ENCODE peak calls at places on chromosomes 7 and 10, in six cellular contexts. L is heart right ventricle, Q is GM12878, F is IMR-90, D is ovary, R is sigmoid colon. T is an unnamed sample. For H3K4me1, the result is how much of the 10 kb centered on the place peaks cover.

GRCh38 chr7:155829796-155830470 is 17.7 kb upstream of the SHH start:
- DNase-seq in L (no peak), D (no peak), Q (no peak), R (no peak), F (no peak), T (peak)

GRCh38 chr10:37728830-37729229 is 128.6 kb downstream of the ZNF248 start:
- DNase-seq in D (no peak), L (no peak), F (no peak), R (peak), Q (no peak), T (no peak)

GRCh38 chr10:103969857-103970627 is 3.1 kb downstream of the SLK start:
- DNase-seq in R (no peak), D (no peak), Q (no peak), F (no peak), L (no peak), T (no peak)

GRCh38 chr7:22138106-22138505 is 192.4 kb upstream of the CDCA7L start:
- DNase-seq in L (no peak), D (no peak), R (no peak), F (no peak), Q (no peak), T (no peak)

GRCh38 chr10:4546500-4546899 is 279.5 kb upstream of the AKR1E2 start:
- DNase-seq in F (peak), R (no peak), D (no peak), L (no peak), Q (no peak), T (no peak)

GRCh38 chr7:158740657-158741293 is 36.2 kb upstream of the NCAPG2 start:
- DNase-seq in L (peak), F (peak), R (peak), Q (no peak), D (peak), T (no peak)

GRCh38 chr10:61063035-61063434 is 119.0 kb upstream of the RHOBTB1 start:
- DNase-seq in F (no peak), D (no peak), Q (no peak), R (no peak), L (peak), T (no peak)

GRCh38 chr10:92478536-92478935 is 95.4 kb downstream of the IDE start:
- DNase-seq in F (no peak), R (no peak), L (no peak), Q (no peak), D (no peak), T (no peak)

GRCh38 chr7:38748056-38748610 is 117.0 kb upstream of the AMPH start:
- DNase-seq in Q (no peak), D (no peak), R (no peak), L (no peak), F (peak), T (no peak)

GRCh38 chr7:100407285-100408180 is 21.0 kb downstream of the ZCWPW1 start:
- DNase-seq in Q (peak), F (peak), D (peak), R (no peak), L (peak), T (no peak)

GRCh38 chr10:24962998-24963397 is 10.6 kb upstream of the PRTFDC1 start:
- DNase-seq in R (no peak), F (peak), Q (no peak), L (no peak), D (no peak), T (no peak)

GRCh38 chr7:81725003-81725402 is 44.8 kb downstream of the HGF start:
- DNase-seq in Q (no peak), R (no peak), L (no peak), F (peak), D (no peak), T (no peak)

GRCh38 chr7:75042299-75042698 is 31.3 kb downstream of the RCC1L start:
- DNase-seq in L (no peak), Q (no peak), F (no peak), D (peak), R (no peak), T (no peak)

GRCh38 chr7:65974191-65974801 is 7.7 kb downstream of the GUSB start:
- DNase-seq in D (no peak), L (no peak), R (peak), F (no peak), Q (no peak), T (peak)

GRCh38 chr7:99868246-99868645 is 8.6 kb downstream of the OR2AE1 start:
- DNase-seq in D (no peak), L (no peak), Q (no peak), F (no peak), R (no peak), T (no peak)

GRCh38 chr10:50607526-50607925 is 16.2 kb downstream of the SGMS1 start:
- DNase-seq in L (no peak), F (no peak), D (no peak), Q (no peak), R (no peak), T (no peak)

GRCh38 chr10:65570143-65571010 is 1355.5 kb upstream of the LRRTM3 start:
- DNase-seq in D (peak), L (peak), F (peak), Q (no peak), R (no peak), T (no peak)

GRCh38 chr7:133517766-133518165 is 264.9 kb downstream of the EXOC4 start:
- DNase-seq in D (no peak), R (no peak), L (no peak), F (no peak), Q (no peak), T (no peak)

GRCh38 chr7:55260671-55261385 is 104.3 kb upstream of the LANCL2 start:
- DNase-seq in L (no peak), D (no peak), F (no peak), Q (no peak), R (no peak), T (no peak)

GRCh38 chr7:85489498-85489897 is 302.6 kb upstream of the SEMA3D start:
- DNase-seq in F (peak), Q (no peak), L (no peak), R (no peak), D (no peak), T (no peak)

GRCh38 chr7:159218216-159219006 is 73.7 kb upstream of the VIPR2 start:
- DNase-seq in L (no peak), D (no peak), F (no peak), Q (no peak), R (no peak), T (no peak)

GRCh38 chr7:28536259-28536658 is 123.9 kb downstream of the CREB5 start:
- DNase-seq in Q (no peak), R (peak), D (no peak), L (no peak), F (peak), T (no peak)

GRCh38 chr10:118594392-118595063 is 920 bp downstream of the PRLHR start:
- DNase-seq in D (peak), L (no peak), F (peak), R (no peak), Q (no peak), T (no peak)

GRCh38 chr10:71694567-71694968 is 25.0 kb downstream of the C10orf105 start:
- DNase-seq in D (no peak), Q (peak), R (no peak), L (peak), F (no peak), T (no peak)

GRCh38 chr10:73950569-73950968 is 39.6 kb downstream of the PLAU start:
- DNase-seq in F (no peak), Q (no peak), L (no peak), D (no peak), R (peak), T (no peak)

GRCh38 chr10:15791816-15792524 is 68.3 kb downstream of the MINDY3 start:
- DNase-seq in Q (no peak), F (peak), L (peak), R (peak), D (peak), T (no peak)

DNA sequence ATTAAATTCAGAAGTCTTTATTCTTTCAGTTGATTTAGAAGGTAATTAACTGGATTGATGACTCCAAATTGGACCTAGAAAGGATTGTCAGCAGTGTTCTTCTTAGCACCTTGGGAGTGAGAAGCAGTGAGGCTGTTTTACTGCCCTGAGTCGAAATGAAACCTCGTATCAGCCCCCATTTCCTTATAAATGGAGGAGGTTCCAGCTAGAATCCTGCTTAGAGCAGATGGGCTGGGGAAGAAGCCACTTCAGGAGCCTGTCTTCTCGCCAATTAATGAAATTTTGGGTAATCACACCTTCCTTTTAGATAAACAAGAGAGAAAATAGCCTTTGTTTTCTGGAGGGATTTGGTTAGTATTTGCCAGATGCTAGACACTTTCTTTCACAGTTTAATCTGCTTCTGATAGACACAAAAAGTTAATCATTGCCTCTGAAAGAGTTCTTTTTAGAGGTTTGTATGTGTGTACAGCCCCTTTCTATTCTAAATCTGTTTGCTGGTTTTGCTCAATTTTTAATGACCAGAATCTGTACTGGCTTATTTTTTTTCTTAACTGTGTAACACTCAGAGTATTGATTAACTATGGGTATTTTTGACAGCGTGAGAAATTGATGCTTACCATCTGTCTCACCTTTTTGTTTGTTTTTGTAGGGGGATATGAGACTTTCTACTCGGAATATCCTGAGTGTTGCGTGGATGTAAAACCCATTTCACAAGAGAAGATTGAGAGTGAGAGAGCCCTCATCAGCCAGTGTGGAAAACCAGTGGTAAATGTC is 4.6 kb downstream of the DUSP5 start:
- DNase-seq in R (no peak), L (no peak), F (no peak), Q (no peak), D (no peak), T (no peak)
- H3K4me3 ChIP-seq in R (no peak), L (no peak), F (no peak), Q (peak), D (no peak), T (no peak)

GRCh38 chr10:79256264-79256806 is 90.9 kb upstream of the PPIF start:
- DNase-seq in F (no peak), D (no peak), Q (no peak), L (no peak), R (no peak), T (no peak)
- H3K4me1 ChIP-seq in F (under half), D (under half), Q (half or more), L (under half), R (under half), T (under half)

DNA sequence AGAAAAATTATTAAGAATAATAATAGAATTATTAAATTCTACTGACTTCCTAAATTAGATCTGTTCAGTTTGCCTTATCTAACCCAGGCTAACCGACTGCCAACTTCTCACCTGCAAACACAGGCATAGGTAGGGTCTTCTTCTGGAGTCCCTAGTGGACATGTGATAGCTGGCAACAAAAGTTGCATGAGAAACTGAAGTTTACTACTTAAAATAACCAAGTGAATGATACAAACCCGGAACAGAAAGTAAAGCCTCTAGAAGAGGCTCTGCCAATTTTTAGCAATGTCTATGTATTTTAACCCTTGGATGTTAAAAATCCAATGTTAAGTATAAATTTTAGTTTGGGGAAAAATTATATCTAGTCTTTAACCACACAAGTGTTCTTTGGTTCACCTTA is 37.6 kb downstream of the NDUFB2 start:
- DNase-seq in Q (no peak), F (no peak), L (no peak), D (no peak), R (no peak), T (no peak)
- H3K27ac ChIP-seq in Q (no peak), F (no peak), L (no peak), D (no peak), R (no peak), T (no peak)

GRCh38 chr7:129292861-129293260 is 68.0 kb downstream of the AHCYL2 start:
- DNase-seq in Q (no peak), R (no peak), D (no peak), L (no peak), F (no peak), T (no peak)

GRCh38 chr7:129298268-129298893 is 73.6 kb downstream of the AHCYL2 start:
- DNase-seq in R (no peak), D (peak), Q (no peak), F (peak), L (peak), T (no peak)

GRCh38 chr7:129299889-129300288 is 75.1 kb downstream of the AHCYL2 start:
- DNase-seq in D (no peak), R (no peak), F (no peak), Q (no peak), L (no peak), T (no peak)

DNA sequence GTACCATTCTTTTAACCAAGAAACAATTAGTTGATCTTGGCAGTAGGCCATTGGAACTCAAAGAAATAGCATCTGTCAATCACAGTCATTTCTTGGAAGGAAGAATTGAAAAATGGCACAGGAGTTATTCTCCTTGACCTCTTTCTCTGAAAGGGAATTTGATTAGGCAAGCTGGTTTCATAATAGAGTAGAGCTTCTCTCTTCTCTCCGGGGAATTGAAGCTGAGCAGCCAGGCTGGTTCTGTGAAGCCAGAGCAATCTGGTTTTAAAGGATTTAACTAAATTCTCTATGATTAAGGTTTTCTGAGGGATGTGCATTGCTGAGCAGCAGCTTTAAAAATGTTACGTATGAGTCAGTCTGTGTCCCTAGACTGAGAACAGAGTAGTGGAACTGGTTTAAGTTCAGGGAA is 70.2 kb downstream of the AHCYL2 start:
- DNase-seq in D (peak), Q (no peak), R (peak), F (peak), L (no peak), T (no peak)
- H3K4me3 ChIP-seq in D (no peak), Q (no peak), R (no peak), F (no peak), L (no peak), T (no peak)

GRCh38 chr10:97006364-97006763 is 174.3 kb downstream of the LCOR start:
- DNase-seq in Q (no peak), L (no peak), D (no peak), F (no peak), R (no peak), T (no peak)
- H3K4me1 ChIP-seq in Q (under half), L (under half), D (under half), F (under half), R (under half), T (under half)

GRCh38 chr10:88982360-88982759 is 8.2 kb upstream of the FAS start:
- DNase-seq in D (no peak), L (no peak), R (no peak), Q (no peak), F (no peak), T (no peak)

GRCh38 chr10:88983939-88984338 is 6.7 kb upstream of the FAS start:
- DNase-seq in D (no peak), R (no peak), L (no peak), Q (no peak), F (no peak), T (no peak)

GRCh38 chr10:88981435-88981834 is 9.2 kb upstream of the FAS start:
- DNase-seq in R (no peak), L (no peak), F (no peak), Q (no peak), D (no peak), T (no peak)

GRCh38 chr10:88984525-88984924 is 6.1 kb upstream of the FAS start:
- DNase-seq in F (no peak), D (no peak), L (no peak), Q (no peak), R (no peak), T (no peak)

DNA sequence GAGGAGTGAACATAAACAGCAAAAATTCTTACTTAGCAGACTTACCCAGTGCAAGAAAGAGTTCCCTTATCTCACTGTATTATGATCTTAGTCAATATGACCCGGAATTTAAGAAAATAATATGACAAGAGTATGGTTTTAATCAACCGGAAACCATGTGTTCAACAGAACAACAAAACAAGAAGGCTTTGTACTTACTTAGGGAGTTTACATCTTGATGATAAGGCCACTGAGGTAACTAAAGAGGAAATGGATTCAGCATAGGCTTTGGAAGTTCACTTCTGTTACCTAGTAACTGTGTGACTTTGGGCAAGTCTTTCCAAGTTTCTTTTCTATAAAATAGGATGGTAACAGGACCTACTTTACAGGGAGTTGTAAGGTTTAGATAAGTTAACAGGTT is 7.4 kb upstream of the FAS start:
- DNase-seq in Q (no peak), R (no peak), F (peak), L (no peak), D (no peak), T (no peak)
- H3K27ac ChIP-seq in Q (no peak), R (peak), F (no peak), L (peak), D (peak), T (no peak)

DNA sequence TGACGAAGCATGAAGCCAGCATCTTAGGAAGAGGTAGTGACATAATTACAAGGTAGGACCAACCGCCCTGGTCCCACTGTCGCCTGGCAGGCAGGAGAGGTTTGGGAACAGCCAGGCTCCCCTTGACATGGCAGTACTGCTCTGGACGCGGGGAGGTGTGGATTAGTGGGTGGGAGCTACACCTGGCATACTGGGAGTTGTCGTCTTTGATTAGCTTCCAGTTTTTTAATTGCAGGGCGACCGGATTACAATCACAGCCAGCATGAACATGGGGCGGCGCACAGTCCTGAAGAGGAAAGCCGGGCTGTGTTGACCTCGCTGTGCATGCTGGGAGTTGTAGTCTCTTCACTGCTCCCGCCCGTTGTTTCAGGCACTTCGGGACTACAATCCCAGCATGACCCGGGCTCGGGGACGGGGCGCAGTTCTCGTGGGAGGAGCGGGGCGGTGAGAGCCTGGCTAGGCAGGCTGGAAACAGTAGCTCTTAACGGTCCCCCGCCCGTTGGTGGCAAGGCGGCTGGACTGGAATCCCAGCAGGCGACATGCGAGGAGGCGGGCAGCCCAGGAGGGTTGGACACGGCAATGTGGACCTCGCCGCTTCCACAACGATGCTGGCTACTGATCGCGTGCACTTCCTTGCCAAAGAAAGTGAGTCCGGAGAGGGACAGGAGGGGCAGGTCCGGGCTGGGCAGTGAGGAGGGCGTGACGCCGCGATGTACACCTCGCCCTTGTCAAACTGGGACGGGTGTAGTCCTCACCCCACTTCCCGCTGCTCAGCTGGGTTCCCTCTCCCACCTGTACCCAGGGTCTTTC is 98.0 kb upstream of the ZNF722 start:
- DNase-seq in F (no peak), L (peak), Q (no peak), R (peak), D (peak), T (no peak)
- H3K4me3 ChIP-seq in F (no peak), L (peak), Q (no peak), R (peak), D (peak), T (no peak)

DNA sequence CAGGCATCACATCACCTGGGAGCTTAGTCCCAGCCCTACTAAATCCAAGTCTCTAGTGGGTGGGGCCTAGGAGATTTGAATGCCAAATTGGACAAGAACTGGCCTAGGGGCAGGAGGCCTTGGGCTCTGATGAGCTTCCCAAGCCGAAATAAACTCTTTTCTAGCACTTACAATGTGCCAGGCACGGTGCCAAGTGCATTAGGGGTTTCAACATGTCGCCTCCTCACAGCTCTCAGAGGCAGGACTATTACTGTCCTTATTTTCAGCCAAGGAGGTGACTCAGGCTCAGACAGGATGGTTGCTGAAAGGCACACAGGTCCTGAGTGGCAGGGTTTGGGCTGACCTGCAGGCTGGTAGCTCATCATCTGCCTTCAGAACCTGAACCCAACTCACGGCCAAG is 9.2 kb upstream of the CPA1 start:
- DNase-seq in L (no peak), D (peak), F (peak), R (peak), Q (no peak), T (no peak)
- H3K4me1 ChIP-seq in L (under half), D (under half), F (half or more), R (under half), Q (under half), T (half or more)

DNA sequence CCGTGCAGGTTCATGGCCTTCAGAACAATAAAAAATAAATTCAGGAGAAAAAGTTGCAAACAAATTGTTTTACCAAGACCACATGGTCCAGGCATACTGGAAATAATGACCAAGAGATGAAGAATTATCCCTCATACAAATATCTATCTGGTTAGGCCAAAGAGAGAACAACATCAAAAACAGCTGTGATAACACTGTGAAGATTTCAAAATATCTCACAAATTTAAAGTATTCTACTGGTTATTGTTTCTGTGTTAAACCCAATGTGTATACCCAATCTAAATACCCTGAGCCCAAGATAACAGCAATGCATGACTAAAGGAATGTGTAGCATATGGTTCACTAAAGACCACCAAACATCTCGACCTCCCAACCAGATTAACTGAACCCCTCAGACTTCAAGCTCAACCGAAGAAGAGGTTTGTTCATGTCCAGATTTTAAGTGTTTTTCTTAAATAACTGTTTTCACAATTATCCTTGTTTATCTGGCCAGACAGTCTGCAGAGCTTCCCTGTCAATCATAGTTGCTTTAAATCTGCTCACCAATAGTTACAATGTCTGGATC is 10.9 kb downstream of the OR9A2 start:
- DNase-seq in L (no peak), Q (no peak), F (no peak), D (no peak), R (no peak), T (no peak)
- H3K27ac ChIP-seq in L (no peak), Q (no peak), F (no peak), D (no peak), R (no peak), T (no peak)